ENCODE peak calls at places on chromosomes 13 and 19, in four cellular contexts. One of them, this sample, is unnamed.

GRCh38 chr19:2922987-2923386 is 21.8 kb downstream of the ZNF77 start:
- DNase-seq in uterus: no peak
- DNase-seq in tibial nerve: no peak
- DNase-seq in GM12891: no peak
- DNase-seq in this sample: no peak

GRCh38 chr19:5109560-5109959 is 140.6 kb downstream of the KDM4B start:
- DNase-seq in uterus: no peak
- DNase-seq in tibial nerve: no peak
- DNase-seq in GM12891: no peak
- DNase-seq in this sample: no peak

GRCh38 chr19:50330365-50331078 is 1.3 kb upstream of the KCNC3 start:
- DNase-seq in uterus: peak
- DNase-seq in tibial nerve: peak
- DNase-seq in GM12891: peak
- DNase-seq in this sample: peak

GRCh38 chr13:28037399-28037798 is 48.9 kb upstream of the URAD start:
- DNase-seq in uterus: no peak
- DNase-seq in tibial nerve: no peak
- DNase-seq in GM12891: no peak
- DNase-seq in this sample: no peak

GRCh38 chr13:50914848-50915247 is 5.3 kb downstream of the RNASEH2B start:
- DNase-seq in uterus: no peak
- DNase-seq in tibial nerve: no peak
- DNase-seq in GM12891: no peak
- DNase-seq in this sample: no peak

GRCh38 chr13:96710166-96710866 is 284.0 kb downstream of the OXGR1 start:
- DNase-seq in uterus: no peak
- DNase-seq in tibial nerve: no peak
- DNase-seq in GM12891: no peak
- DNase-seq in this sample: no peak

GRCh38 chr13:103961129-103961528 is 894.9 kb upstream of the SLC10A2 start:
- DNase-seq in uterus: no peak
- DNase-seq in tibial nerve: no peak
- DNase-seq in GM12891: no peak
- DNase-seq in this sample: no peak

GRCh38 chr13:40175639-40176038 is 490.8 kb downstream of the FOXO1 start:
- DNase-seq in uterus: no peak
- DNase-seq in tibial nerve: no peak
- DNase-seq in GM12891: no peak
- DNase-seq in this sample: no peak

GRCh38 chr13:23799945-23800344 is 89.3 kb downstream of the MIPEP start:
- DNase-seq in uterus: no peak
- DNase-seq in tibial nerve: no peak
- DNase-seq in GM12891: no peak
- DNase-seq in this sample: no peak

GRCh38 chr19:4233282-4233853 is 4.0 kb downstream of the EBI3 start:
- DNase-seq in uterus: no peak
- DNase-seq in tibial nerve: peak
- DNase-seq in GM12891: no peak
- DNase-seq in this sample: peak

GRCh38 chr19:18086590-18087138 is at the start of gene IL12RB1:
- DNase-seq in uterus: no peak
- DNase-seq in tibial nerve: no peak
- DNase-seq in GM12891: peak
- DNase-seq in this sample: peak

GRCh38 chr19:2478756-2479555 is 3.0 kb downstream of the GADD45B start:
- DNase-seq in uterus: peak
- DNase-seq in tibial nerve: peak
- DNase-seq in GM12891: no peak
- DNase-seq in this sample: peak

GRCh38 chr19:27767234-27767633 is 1445.7 kb downstream of the UQCRFS1 start:
- DNase-seq in uterus: no peak
- DNase-seq in tibial nerve: peak
- DNase-seq in GM12891: no peak
- DNase-seq in this sample: no peak

GRCh38 chr13:44312898-44313551 is 60.6 kb upstream of the SERP2 start:
- DNase-seq in uterus: no peak
- DNase-seq in tibial nerve: no peak
- DNase-seq in GM12891: no peak
- DNase-seq in this sample: no peak

GRCh38 chr19:17488593-17489391 is 18.5 kb downstream of the SLC27A1 start:
- DNase-seq in uterus: peak
- DNase-seq in tibial nerve: no peak
- DNase-seq in GM12891: peak
- DNase-seq in this sample: peak

GRCh38 chr13:52845334-52845761 is 3.1 kb downstream of the PCDH8 start:
- DNase-seq in uterus: no peak
- DNase-seq in tibial nerve: no peak
- DNase-seq in GM12891: no peak
- DNase-seq in this sample: no peak

GRCh38 chr19:55600336-55601028 is 394 bp downstream of the ZNF524 start:
- DNase-seq in uterus: no peak
- DNase-seq in tibial nerve: no peak
- DNase-seq in GM12891: peak
- DNase-seq in this sample: peak

GRCh38 chr19:35213678-35214632 is 14.6 kb downstream of the FAM187B start:
- DNase-seq in uterus: peak
- DNase-seq in tibial nerve: peak
- DNase-seq in GM12891: no peak
- DNase-seq in this sample: no peak

GRCh38 chr13:107563099-107563925 is 652.0 kb downstream of the LIG4 start:
- DNase-seq in uterus: no peak
- DNase-seq in tibial nerve: no peak
- DNase-seq in GM12891: no peak
- DNase-seq in this sample: no peak

GRCh38 chr19:10316229-10317044 is 622 bp upstream of the FDX2 start:
- DNase-seq in uterus: no peak
- DNase-seq in tibial nerve: no peak
- DNase-seq in GM12891: no peak
- DNase-seq in this sample: no peak

GRCh38 chr13:96052655-96053002 is 572 bp downstream of the UGGT2 start:
- DNase-seq in uterus: no peak
- DNase-seq in tibial nerve: no peak
- DNase-seq in GM12891: peak
- DNase-seq in this sample: peak

GRCh38 chr19:48739835-48740704 is at the start of gene RASIP1:
- DNase-seq in uterus: peak
- DNase-seq in tibial nerve: no peak
- DNase-seq in GM12891: no peak
- DNase-seq in this sample: no peak

GRCh38 chr19:42131149-42132029 is 857 bp downstream of the POU2F2 start:
- DNase-seq in uterus: no peak
- DNase-seq in tibial nerve: no peak
- DNase-seq in GM12891: no peak
- DNase-seq in this sample: no peak

GRCh38 chr19:32041681-32042292 is 303.6 kb upstream of the ZNF507 start:
- DNase-seq in uterus: peak
- DNase-seq in tibial nerve: no peak
- DNase-seq in GM12891: no peak
- DNase-seq in this sample: no peak

GRCh38 chr13:110306960-110307696 is at the start of the genes COL4A1 and COL4A2:
- DNase-seq in uterus: peak
- DNase-seq in tibial nerve: peak
- DNase-seq in GM12891: no peak
- DNase-seq in this sample: no peak

GRCh38 chr13:110307697-110308376 is 753 bp downstream of the COL4A2 start:
- DNase-seq in uterus: no peak
- DNase-seq in tibial nerve: no peak
- DNase-seq in GM12891: no peak
- DNase-seq in this sample: no peak

GRCh38 chr13:110309661-110310524 is 2.8 kb downstream of the COL4A2 start:
- DNase-seq in uterus: no peak
- DNase-seq in tibial nerve: no peak
- DNase-seq in GM12891: no peak
- DNase-seq in this sample: no peak

GRCh38 chr13:110309159-110309476 is 2.0 kb downstream of the COL4A2 start:
- DNase-seq in uterus: no peak
- DNase-seq in tibial nerve: no peak
- DNase-seq in GM12891: no peak
- DNase-seq in this sample: no peak

DNA sequence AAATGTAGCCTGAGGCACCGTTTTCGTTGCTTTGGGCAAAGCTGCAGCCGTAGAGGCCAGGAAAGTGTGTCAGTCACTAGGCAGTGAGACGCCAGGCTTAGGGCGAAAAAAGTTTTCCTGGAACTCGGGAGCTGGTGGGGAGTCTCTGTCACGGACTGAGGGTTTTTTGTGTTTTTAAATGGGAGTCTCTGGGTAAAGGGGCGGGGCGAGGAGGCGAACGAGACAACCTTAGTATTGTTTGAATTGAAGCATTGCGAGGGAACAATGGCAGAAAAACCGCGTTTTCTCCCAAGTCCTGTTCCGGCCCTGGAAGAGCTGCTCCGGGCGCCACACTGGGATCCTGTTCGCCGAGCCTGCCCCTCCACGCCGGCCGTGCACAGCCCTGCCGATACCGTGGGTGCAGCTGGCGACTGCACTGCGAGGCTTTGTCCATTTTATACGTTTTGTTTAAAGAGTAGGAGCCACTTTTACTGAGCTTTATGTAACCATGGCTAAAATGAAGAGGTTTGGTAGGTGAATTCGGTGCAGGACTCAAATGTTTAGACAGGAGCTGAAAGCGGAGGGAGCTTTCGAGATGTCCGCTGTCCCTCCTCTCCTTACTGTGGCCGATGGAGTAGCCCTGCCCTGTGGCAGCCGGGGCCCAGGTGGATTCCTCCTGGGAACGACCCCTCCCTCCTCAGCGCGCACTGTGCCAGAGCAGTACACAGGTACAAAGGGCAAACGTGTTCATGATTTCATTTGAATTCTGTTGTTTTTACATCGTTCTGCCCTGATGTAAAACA is 1.5 kb downstream of the COL4A2 start:
- DNase-seq in uterus: peak
- DNase-seq in tibial nerve: peak
- DNase-seq in GM12891: no peak
- DNase-seq in this sample: no peak
- TF ChIP-seq POLR2A in uterus: peak
- TF ChIP-seq POLR2A in tibial nerve: peak
- TF ChIP-seq POLR2A in GM12891: no peak
- TF ChIP-seq POLR2A in this sample: no peak

DNA sequence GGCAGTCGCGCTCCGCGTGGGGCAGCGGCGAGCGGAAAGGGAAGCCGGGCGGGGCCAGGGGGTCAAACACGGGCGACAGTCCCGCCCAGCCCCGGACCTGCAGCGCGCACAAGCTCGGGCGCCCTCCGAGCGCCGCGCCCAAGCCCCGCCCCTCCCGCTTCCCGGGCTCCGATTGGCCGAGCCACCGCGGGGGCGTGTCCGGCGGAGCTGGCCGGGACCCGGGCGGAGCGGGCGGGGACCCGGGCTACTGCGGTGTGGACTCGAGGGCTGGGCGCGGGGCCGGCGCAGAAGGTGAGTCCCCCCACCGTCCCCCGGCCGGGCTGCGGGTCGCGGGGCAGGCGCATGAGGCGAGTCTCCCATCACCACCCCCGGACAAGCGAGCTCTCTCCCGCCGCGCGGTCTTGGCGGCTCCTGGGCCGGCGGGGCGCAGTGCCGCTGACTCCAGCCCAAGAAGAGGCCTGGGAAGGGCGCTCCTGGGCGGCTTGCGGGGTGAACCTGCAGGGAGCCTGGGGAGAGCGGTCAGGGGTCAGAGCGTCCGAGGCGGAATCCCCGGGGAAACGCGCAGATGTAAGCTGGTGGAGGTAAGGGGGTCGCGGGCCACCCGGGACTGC is at the start of gene PLEKHF1:
- DNase-seq in uterus: peak
- DNase-seq in tibial nerve: peak
- DNase-seq in GM12891: peak
- DNase-seq in this sample: peak
- TF ChIP-seq POLR2A in uterus: peak
- TF ChIP-seq POLR2A in tibial nerve: peak
- TF ChIP-seq POLR2A in GM12891: no peak
- TF ChIP-seq POLR2A in this sample: peak

DNA sequence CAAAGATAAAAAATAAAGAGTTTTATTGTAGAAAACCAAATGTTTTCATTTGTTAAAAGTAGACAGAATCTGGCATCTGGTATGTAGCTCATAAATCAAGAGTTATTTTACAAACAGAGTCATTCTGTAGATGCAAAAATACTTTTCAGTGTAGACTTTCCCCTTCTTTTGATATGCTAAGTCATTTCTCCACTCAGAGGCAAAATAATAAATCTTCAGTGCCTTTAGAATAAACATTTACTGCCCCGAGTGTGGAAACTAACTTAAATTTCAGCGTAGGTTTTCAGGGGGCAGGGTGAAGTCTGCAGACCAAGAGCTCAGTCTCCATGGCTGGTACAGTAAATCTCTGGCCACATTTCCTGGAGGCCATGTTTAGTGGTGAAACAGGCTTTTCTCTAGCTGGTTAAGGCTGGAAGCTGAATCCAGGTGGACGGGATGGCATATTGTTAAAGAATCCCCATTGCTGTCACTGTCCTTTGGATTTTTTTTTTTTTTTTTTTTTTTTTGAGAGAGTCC is 13.1 kb upstream of the ADPRHL1 start:
- DNase-seq in uterus: no peak
- DNase-seq in tibial nerve: no peak
- DNase-seq in GM12891: no peak
- DNase-seq in this sample: no peak
- TF ChIP-seq POLR2A in uterus: no peak
- TF ChIP-seq POLR2A in tibial nerve: no peak
- TF ChIP-seq POLR2A in GM12891: no peak
- TF ChIP-seq POLR2A in this sample: no peak

DNA sequence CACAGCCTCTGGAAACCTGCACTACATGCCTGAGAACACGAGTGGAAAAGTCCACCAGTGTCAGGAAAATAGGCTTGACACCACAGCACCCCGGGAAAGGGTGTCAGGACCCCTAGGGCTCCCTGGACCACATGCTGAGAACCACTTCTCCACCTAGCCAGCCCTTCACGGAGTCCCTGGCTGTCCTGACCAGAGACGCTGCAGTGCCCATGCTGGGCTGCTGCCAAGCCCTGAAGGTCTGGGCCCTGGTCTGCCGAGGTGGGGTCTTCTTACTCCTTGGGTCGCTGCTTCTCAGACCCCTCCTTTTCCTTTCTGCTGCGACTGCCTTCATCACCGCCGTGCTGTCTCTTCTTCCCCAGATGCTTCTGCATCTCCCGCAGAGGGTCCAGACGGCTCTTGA is 3.0 kb downstream of the LENG1 start:
- DNase-seq in uterus: no peak
- DNase-seq in tibial nerve: no peak
- DNase-seq in GM12891: no peak
- DNase-seq in this sample: no peak
- TF ChIP-seq POLR2A in uterus: no peak
- TF ChIP-seq POLR2A in tibial nerve: no peak
- TF ChIP-seq POLR2A in GM12891: peak
- TF ChIP-seq POLR2A in this sample: no peak

This sample was measured in GM12892.